ENCODE peak calls at places on chromosomes 3 and 15, in four cellular contexts. P, J, C and Z are unnamed samples.

GRCh38 chr15:81235781-81236507 is 39.3 kb downstream of the IL16 start:
- DNase-seq in P (peak; percentile 96), J (no peak), C (peak; percentile 100), Z (no peak)

GRCh38 chr3:126753191-126754160 is 49.4 kb downstream of the CHCHD6 start:
- DNase-seq in P (peak; percentile 88), J (no peak), C (peak; percentile 85), Z (no peak)

GRCh38 chr15:29821416-29822099 is 710 bp downstream of the TJP1 start:
- DNase-seq in P (peak; percentile 93), J (peak; percentile 55), C (peak; percentile 88), Z (no peak)

GRCh38 chr3:194262345-194263305 is 88.5 kb downstream of the CPN2 start:
- DNase-seq in P (no peak), J (no peak), C (no peak), Z (no peak)

GRCh38 chr3:5186854-5187151 is 704 bp upstream of the EDEM1 start:
- DNase-seq in P (peak; percentile 74), J (no peak), C (peak; percentile 62), Z (no peak)

GRCh38 chr3:55157736-55158135 is 229.9 kb upstream of the LRTM1 start:
- DNase-seq in P (peak; percentile 57), J (no peak), C (peak; percentile 86), Z (no peak)

GRCh38 chr3:190718691-190719090 is 143.8 kb downstream of the GMNC start:
- DNase-seq in P (peak; percentile 80), J (no peak), C (peak; percentile 87), Z (no peak)

GRCh38 chr15:25243800-25244097 is 195.1 kb downstream of the UBE3A start:
- DNase-seq in P (no peak), J (no peak), C (no peak), Z (no peak)

GRCh38 chr3:151037746-151038145 is 47.7 kb upstream of the MED12L start:
- DNase-seq in P (peak; percentile 97), J (no peak), C (peak; percentile 98), Z (no peak)

GRCh38 chr15:100544290-100544945 is 15.7 kb upstream of the CERS3 start:
- DNase-seq in P (no peak), J (no peak), C (no peak), Z (no peak)

GRCh38 chr15:54149115-54149531 is 170.9 kb downstream of the UNC13C start:
- DNase-seq in P (no peak), J (no peak), C (no peak), Z (no peak)

GRCh38 chr3:187616307-187616939 is 53.8 kb downstream of the SST start:
- DNase-seq in P (peak; percentile 78), J (peak; percentile 36), C (peak; percentile 43), Z (peak; percentile 59)

GRCh38 chr3:81554805-81555204 is 206.6 kb downstream of the GBE1 start:
- DNase-seq in P (no peak), J (no peak), C (peak; percentile 63), Z (no peak)

GRCh38 chr3:124694486-124694885 is 35.8 kb upstream of the UMPS start:
- DNase-seq in P (no peak), J (no peak), C (no peak), Z (no peak)

GRCh38 chr15:57676578-57676977 is 29.9 kb upstream of the POLR2M start:
- DNase-seq in P (no peak), J (no peak), C (no peak), Z (no peak)

GRCh38 chr15:57677206-57677605 is 29.3 kb upstream of the POLR2M start:
- DNase-seq in P (no peak), J (no peak), C (no peak), Z (no peak)

GRCh38 chr15:57680021-57680420 is 26.5 kb upstream of the POLR2M start:
- DNase-seq in P (peak; percentile 89), J (no peak), C (peak; percentile 77), Z (no peak)

GRCh38 chr15:57671636-57672035 is 34.9 kb upstream of the POLR2M start:
- DNase-seq in P (peak; percentile 51), J (no peak), C (no peak), Z (no peak)

DNA sequence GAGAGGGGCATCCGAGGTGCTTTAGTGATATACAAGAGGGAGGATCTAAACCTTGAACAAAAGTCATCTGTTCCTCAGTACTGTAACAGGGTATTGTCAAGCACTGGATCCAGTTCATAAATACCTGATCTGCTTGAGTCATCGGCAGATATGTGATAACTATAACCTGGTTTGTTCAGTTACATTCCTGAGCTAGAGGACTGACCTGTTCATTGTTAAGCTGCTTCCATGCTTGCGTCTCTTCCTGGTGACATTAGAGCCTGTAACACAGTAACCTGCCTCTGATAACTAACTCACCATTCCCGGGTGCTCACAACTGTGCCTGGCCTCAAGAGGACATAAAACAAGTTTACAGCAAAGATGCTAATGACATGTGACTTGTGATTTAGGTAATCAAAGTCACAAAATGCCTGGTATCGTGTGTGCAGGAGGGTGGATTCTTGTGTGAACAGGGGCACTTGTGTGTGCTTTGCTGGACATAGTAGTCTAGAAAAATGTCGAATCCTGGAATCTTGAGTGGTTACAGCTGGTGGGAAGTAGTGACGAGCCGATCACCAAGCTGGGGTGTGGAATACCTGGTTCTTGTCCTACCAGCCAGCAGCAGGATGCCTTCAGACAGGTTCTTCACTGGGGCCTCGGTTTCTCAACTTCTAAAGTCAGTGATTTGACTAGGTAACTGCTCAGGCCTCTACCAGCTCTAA is 30.9 kb upstream of the POLR2M start:
- DNase-seq in P (no peak), J (no peak), C (no peak), Z (no peak)
- H2AFZ ChIP-seq in P (no peak overlapping the region), J (no peak overlapping the region), C (no peak overlapping the region), Z (no peak overlapping the region)

GRCh38 chr3:59451800-59452741 is 402.2 kb upstream of the CFAP20DC start:
- DNase-seq in P (no peak), J (no peak), C (peak; percentile 12), Z (peak; percentile 12)
- H3K27ac ChIP-seq in P (no peak overlapping the region), J (no peak overlapping the region), C (no peak overlapping the region), Z (peak overlapping the region; percentile 94)

DNA sequence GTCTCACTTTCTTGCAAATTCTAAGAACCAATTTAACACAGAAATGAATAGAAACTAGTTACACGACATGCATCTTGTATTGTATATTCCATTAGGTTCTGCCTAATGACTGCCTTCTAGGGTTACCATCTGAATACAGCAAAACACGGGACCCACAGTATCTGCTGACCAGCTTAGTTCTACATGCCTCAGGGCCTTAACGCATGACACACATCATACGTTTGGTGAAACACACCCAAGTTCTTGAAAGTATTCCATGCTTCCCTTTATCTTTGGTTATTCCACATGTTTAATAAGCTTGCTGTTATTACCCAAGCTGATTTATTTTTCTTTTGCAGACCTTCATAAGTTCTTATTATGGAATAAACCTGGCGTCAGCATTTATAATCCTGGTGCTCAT is 27.9 kb downstream of the APH1B start:
- DNase-seq in P (no peak), J (no peak), C (no peak), Z (no peak)
- H2AFZ ChIP-seq in P (no peak overlapping the region), J (no peak overlapping the region), C (no peak overlapping the region), Z (no peak overlapping the region)

GRCh38 chr3:47617061-47618010 is 38.7 kb upstream of the CSPG5 start:
- DNase-seq in P (peak; percentile 56), J (no peak), C (peak; percentile 28), Z (no peak)

GRCh38 chr3:47628426-47628825 is 49.8 kb upstream of the CSPG5 start:
- DNase-seq in P (no peak), J (no peak), C (no peak), Z (no peak)

GRCh38 chr3:47622648-47623047 is 44.0 kb upstream of the CSPG5 start:
- DNase-seq in P (no peak), J (no peak), C (no peak), Z (no peak)
- H3K27ac ChIP-seq in P (no peak overlapping the region), J (no peak overlapping the region), C (no peak overlapping the region), Z (no peak overlapping the region)

DNA sequence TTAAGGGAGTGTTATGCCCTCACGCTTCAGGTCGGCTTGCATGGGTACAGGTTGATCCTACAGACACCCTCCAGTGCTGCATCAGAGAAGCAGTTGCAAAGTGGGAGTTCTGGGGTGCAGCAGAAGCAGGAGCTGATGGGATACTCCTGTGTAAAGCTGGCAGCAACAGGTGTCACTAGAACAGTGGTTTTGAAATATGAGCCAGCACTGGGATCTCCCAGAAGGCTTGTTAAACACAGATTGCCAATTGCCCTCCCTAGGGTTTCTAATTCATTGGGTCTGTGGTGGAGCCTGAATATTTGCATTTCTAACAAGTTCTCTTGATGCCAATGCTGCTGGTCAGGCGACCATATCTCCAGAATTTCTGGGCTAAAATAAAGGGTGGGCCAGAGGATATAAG is 350.4 kb downstream of the CLSTN2 start:
- DNase-seq in P (no peak), J (no peak), C (no peak), Z (no peak)
- H2AFZ ChIP-seq in P (no peak overlapping the region), J (no peak overlapping the region), C (no peak overlapping the region), Z (no peak overlapping the region)

DNA sequence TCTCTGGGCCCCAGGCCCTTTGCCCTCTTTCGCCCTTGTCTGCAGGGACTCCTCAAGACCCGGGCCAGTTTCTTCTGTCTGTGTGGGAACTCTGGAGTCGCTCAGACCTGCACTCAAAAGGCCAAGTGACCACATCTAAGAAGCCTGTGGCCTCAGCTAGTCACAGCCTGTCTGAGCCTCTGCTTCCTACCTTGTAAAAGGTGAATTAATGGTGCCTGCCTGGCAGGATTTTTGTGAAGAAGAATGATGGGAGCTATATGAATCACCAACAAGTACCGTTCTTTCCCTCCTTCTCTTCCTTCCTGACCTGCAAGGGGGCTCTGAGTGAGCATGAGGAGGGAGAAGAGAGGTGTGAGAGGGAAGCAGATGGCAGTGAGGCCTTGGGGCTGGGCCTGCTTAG is 7.5 kb downstream of the PLIN1 start:
- DNase-seq in P (no peak), J (no peak), C (no peak), Z (no peak)
- H3K27ac ChIP-seq in P (no peak overlapping the region), J (no peak overlapping the region), C (no peak overlapping the region), Z (no peak overlapping the region)

DNA sequence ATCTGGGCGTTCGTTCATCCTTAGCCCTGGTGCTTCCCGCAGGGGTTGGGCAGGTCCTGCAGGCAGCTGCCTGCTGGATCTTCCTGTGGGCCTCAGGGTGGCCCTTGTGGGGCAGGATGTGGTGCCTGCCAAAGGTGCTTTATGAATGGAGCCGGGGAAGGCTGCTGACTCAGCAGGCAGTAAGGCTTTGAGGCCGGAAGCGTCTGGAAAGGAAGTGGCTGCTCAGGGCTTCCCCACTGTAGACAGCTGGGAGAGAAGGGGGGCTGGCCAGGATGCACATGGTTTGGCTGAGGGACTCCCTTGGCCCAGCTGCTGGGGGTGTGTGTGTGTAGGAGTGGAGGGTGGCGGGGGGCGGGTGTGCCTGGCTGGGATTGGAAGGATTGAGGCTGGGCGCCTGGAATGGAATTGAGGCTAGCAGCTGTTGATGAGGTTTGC is 12.9 kb downstream of the CD276 start:
- DNase-seq in P (peak; percentile 93), J (no peak), C (peak; percentile 97), Z (peak; percentile 74)
- H2AFZ ChIP-seq in P (no peak overlapping the region), J (no peak overlapping the region), C (no peak overlapping the region), Z (peak overlapping the region; percentile 24)

GRCh38 chr15:66706225-66706732 is 4.2 kb downstream of the SMAD6 start:
- DNase-seq in P (peak; percentile 59), J (no peak), C (peak; percentile 36), Z (no peak)
- H3K27ac ChIP-seq in P (peak overlapping the region; percentile 70), J (no peak overlapping the region), C (no peak overlapping the region), Z (no peak overlapping the region)

DNA sequence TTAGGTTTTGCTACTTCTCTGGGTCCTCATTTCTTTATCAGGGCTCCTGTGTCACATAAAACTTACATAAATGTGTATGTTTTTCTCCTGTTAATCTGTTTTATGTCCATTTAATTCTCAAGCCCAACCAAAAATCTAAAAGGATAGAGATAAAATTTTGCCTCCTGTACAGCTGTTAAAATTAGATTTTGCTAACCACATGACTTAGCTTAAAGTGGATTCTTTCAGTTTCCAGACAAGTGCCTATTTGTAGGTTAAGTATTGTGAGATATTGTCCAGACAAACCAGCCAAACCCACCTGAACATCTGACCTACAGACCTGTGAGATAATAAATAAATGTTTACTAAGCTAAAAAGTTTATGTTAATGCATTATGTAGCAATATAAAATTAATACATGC is 465.5 kb downstream of the SI start:
- DNase-seq in P (no peak), J (no peak), C (no peak), Z (no peak)
- H2AFZ ChIP-seq in P (no peak overlapping the region), J (no peak overlapping the region), C (no peak overlapping the region), Z (no peak overlapping the region)